ENCODE peak calls at places on chromosomes 2 and 18, in nine cellular contexts. N, R, G, E, P, F, I, U and W are unnamed samples.

GRCh38 chr2:84874381-84875212 is 6.3 kb downstream of the TRABD2A start:
- DNase-seq in N (no peak), I (no peak), P (no peak), F (no peak), E (no peak), U (peak), G (no peak), R (no peak), W (peak)

GRCh38 chr18:62877448-62878221 is 162.3 kb downstream of the PHLPP1 start:
- DNase-seq in G (no peak), P (no peak), F (no peak), R (no peak), E (no peak), U (no peak), I (no peak), N (no peak), W (peak)

GRCh38 chr18:46152808-46153617 is 48.8 kb downstream of the HAUS1 start:
- DNase-seq in F (no peak), G (peak), P (peak), R (no peak), E (no peak), I (no peak), N (no peak), U (no peak), W (peak)

GRCh38 chr2:20382965-20383800 is 32.5 kb upstream of the PUM2 start:
- DNase-seq in E (no peak), R (no peak), F (no peak), I (peak), G (no peak), N (no peak), P (no peak), U (peak), W (peak)

GRCh38 chr18:76209597-76209996 is 285.4 kb downstream of the ZNF516 start:
- DNase-seq in E (no peak), U (no peak), G (no peak), N (no peak), I (peak), R (no peak), F (no peak), P (no peak), W (peak)

GRCh38 chr2:6556755-6557154 is 309.0 kb downstream of the CMPK2 start:
- DNase-seq in U (peak), N (no peak), P (no peak), R (no peak), F (no peak), I (no peak), E (no peak), G (no peak), W (peak)

GRCh38 chr2:215981135-215981534 is 32.2 kb downstream of the MREG start:
- DNase-seq in G (no peak), I (no peak), N (no peak), R (no peak), F (no peak), P (no peak), U (no peak), E (no peak), W (no peak)

GRCh38 chr18:48590678-48591077 is 51.8 kb downstream of the CTIF start:
- DNase-seq in P (peak), R (no peak), E (no peak), I (peak), G (no peak), U (peak), N (no peak), F (no peak), W (peak)

GRCh38 chr2:128325665-128326181 is 7.1 kb upstream of the HS6ST1 start:
- DNase-seq in F (no peak), U (no peak), G (no peak), P (no peak), N (no peak), I (no peak), E (no peak), R (no peak), W (no peak)

GRCh38 chr18:23259701-23260661 is 124.7 kb downstream of the CABLES1 start:
- DNase-seq in F (peak), R (no peak), P (peak), E (no peak), I (peak), U (peak), G (no peak), N (no peak), W (peak)

GRCh38 chr2:169397697-169398096 is 35.4 kb upstream of the LRP2 start:
- DNase-seq in U (no peak), G (no peak), I (no peak), F (no peak), E (no peak), R (no peak), N (no peak), P (peak), W (peak)

GRCh38 chr2:133841905-133842304 is 273.6 kb upstream of the NCKAP5 start:
- DNase-seq in E (no peak), G (no peak), U (peak), I (peak), F (peak), N (no peak), R (no peak), P (no peak), W (peak)

GRCh38 chr2:51220606-51221005 is 188.7 kb upstream of the NRXN1 start:
- DNase-seq in N (no peak), G (no peak), R (no peak), I (no peak), F (no peak), E (no peak), U (no peak), P (no peak), W (no peak)

GRCh38 chr2:155583674-155584195 is 748.8 kb downstream of the NR4A2 start:
- DNase-seq in N (no peak), I (no peak), E (no peak), P (no peak), F (no peak), G (peak), U (no peak), R (no peak), W (no peak)

GRCh38 chr2:108627911-108628567 is 91.2 kb upstream of the RANBP2 start:
- DNase-seq in E (no peak), N (no peak), U (no peak), P (no peak), R (no peak), G (no peak), F (no peak), I (no peak), W (no peak)

GRCh38 chr2:239814917-239815637 is 210.1 kb downstream of the NDUFA10 start:
- DNase-seq in R (no peak), I (no peak), U (no peak), G (peak), E (no peak), F (no peak), N (no peak), P (no peak), W (no peak)

GRCh38 chr18:57640749-57641148 is 19.1 kb upstream of the NARS1 start:
- DNase-seq in R (no peak), F (no peak), G (no peak), E (no peak), P (no peak), I (no peak), U (no peak), N (no peak), W (no peak)

GRCh38 chr2:55862673-55863390 is 60.8 kb downstream of the EFEMP1 start:
- DNase-seq in U (peak), G (peak), F (no peak), E (no peak), I (peak), P (no peak), R (no peak), N (no peak), W (peak)

GRCh38 chr2:1940660-1941059 is 196.3 kb upstream of the PXDN start:
- DNase-seq in U (no peak), N (no peak), E (peak), G (no peak), P (peak), F (peak), R (no peak), I (no peak), W (peak)

GRCh38 chr2:46298272-46298521 is 990 bp downstream of the EPAS1 start:
- DNase-seq in I (no peak), P (no peak), G (no peak), U (no peak), N (no peak), R (no peak), F (no peak), E (no peak), W (no peak)

GRCh38 chr2:146003337-146003736 is 1483.4 kb upstream of the ZEB2 start:
- DNase-seq in E (no peak), U (no peak), N (no peak), G (no peak), P (no peak), I (no peak), F (no peak), R (no peak), W (no peak)

GRCh38 chr18:47917923-47918610 is 12.4 kb downstream of the SMAD2 start:
- DNase-seq in R (no peak), I (no peak), G (no peak), U (no peak), N (no peak), F (no peak), E (no peak), P (no peak), W (no peak)

GRCh38 chr2:109382946-109383345 is 230.8 kb downstream of the SEPTIN10 start:
- DNase-seq in G (peak), F (peak), N (no peak), I (peak), R (no peak), U (peak), E (no peak), P (peak), W (peak)

GRCh38 chr18:11561293-11561692 is 48.1 kb upstream of the SLC35G4 start:
- DNase-seq in R (no peak), P (no peak), I (no peak), F (no peak), G (no peak), U (no peak), E (no peak), N (no peak), W (no peak)

GRCh38 chr2:46634905-46635304 is 155.5 kb downstream of the TMEM247 start:
- DNase-seq in I (no peak), E (no peak), F (no peak), N (no peak), P (no peak), U (no peak), R (no peak), G (no peak), W (peak)

GRCh38 chr2:6657872-6658271 is 207.8 kb downstream of the CMPK2 start:
- DNase-seq in N (no peak), R (no peak), U (no peak), E (no peak), I (no peak), P (no peak), F (no peak), G (no peak), W (no peak)

GRCh38 chr18:48607049-48607984 is 68.5 kb downstream of the CTIF start:
- DNase-seq in R (no peak), G (no peak), U (peak), P (peak), E (no peak), F (peak), N (no peak), I (peak), W (peak)

GRCh38 chr2:214076527-214076926 is 334.3 kb upstream of the VWC2L start:
- DNase-seq in N (no peak), E (no peak), R (no peak), P (no peak), G (no peak), I (peak), F (no peak), U (no peak), W (peak)

GRCh38 chr2:170155022-170155722 is 22.8 kb upstream of the MYO3B start:
- DNase-seq in I (no peak), N (no peak), E (no peak), F (no peak), R (no peak), G (no peak), U (peak), P (peak), W (peak)

GRCh38 chr18:2590303-2590702 is 18.9 kb downstream of the NDC80 start:
- DNase-seq in U (no peak), N (no peak), E (no peak), R (no peak), P (no peak), I (no peak), F (no peak), G (no peak), W (no peak)

GRCh38 chr2:5123597-5124196 is 568.5 kb upstream of the SOX11 start:
- DNase-seq in R (no peak), P (no peak), U (no peak), I (no peak), N (no peak), G (no peak), E (no peak), F (no peak), W (no peak)

GRCh38 chr2:66426250-66427064 is 8.5 kb upstream of the MEIS1 start:
- DNase-seq in E (no peak), U (no peak), F (no peak), P (peak), R (no peak), G (no peak), N (no peak), I (no peak), W (no peak)

GRCh38 chr18:9380101-9380500 is 45.5 kb downstream of the TWSG1 start:
- DNase-seq in E (no peak), F (no peak), N (no peak), P (no peak), U (no peak), R (no peak), G (no peak), I (peak), W (no peak)

GRCh38 chr2:11244091-11244826 is 89.0 kb downstream of the SLC66A3 start:
- DNase-seq in N (no peak), F (no peak), G (no peak), E (no peak), R (no peak), I (no peak), P (no peak), U (no peak), W (no peak)

GRCh38 chr2:18169121-18169786 is 290.8 kb downstream of the KCNS3 start:
- DNase-seq in F (no peak), I (no peak), U (no peak), E (no peak), R (no peak), N (no peak), G (no peak), P (peak), W (no peak)

GRCh38 chr18:45849529-45849928 is 24.1 kb downstream of the SIGLEC15 start:
- DNase-seq in N (no peak), F (no peak), E (no peak), U (no peak), I (no peak), R (no peak), G (no peak), P (no peak), W (no peak)